ENCODE peak calls at places on chromosomes 12 and 14, in eight cellular contexts. V is vagina, Q is body of pancreas, J is IMR-90, W is K562, Y is endothelial cell of umbilical vein, H is tibial artery, Z is neural progenitor cell. T is an unnamed sample.

GRCh38 chr14:33810308-33810707 is 140.6 kb downstream of the EGLN3 start:
- DNase-seq in V (no peak), Q (no peak), J (no peak), W (no peak), Y (no peak), H (no peak), Z (no peak), T (no peak)

GRCh38 chr14:77186911-77187648 is 5.5 kb downstream of the TMEM63C start:
- DNase-seq in V (no peak), Q (peak; percentile 51), J (peak; percentile 26), W (no peak), Y (no peak), H (no peak), Z (peak; percentile 64), T (no peak)

GRCh38 chr12:106754331-106754730 is 20.2 kb upstream of the RIC8B start:
- DNase-seq in V (no peak), Q (no peak), J (no peak), W (no peak), Y (no peak), H (no peak), Z (no peak), T (no peak)

GRCh38 chr12:101076940-101077351 is 133.1 kb downstream of the SLC5A8 start:
- DNase-seq in V (no peak), Q (no peak), J (peak; percentile 29), W (no peak), Y (no peak), H (no peak), Z (no peak), T (no peak)

GRCh38 chr12:127678945-127679344 is 588.0 kb upstream of the TMEM132C start:
- DNase-seq in V (no peak), Q (no peak), J (no peak), W (no peak), Y (no peak), H (no peak), Z (no peak), T (no peak)

GRCh38 chr12:128797119-128798118 is 26.3 kb downstream of the SLC15A4 start:
- DNase-seq in V (no peak), Q (no peak), J (peak; percentile 63), W (no peak), Y (peak; percentile 67), H (no peak), Z (peak; percentile 57), T (peak; percentile 52)

GRCh38 chr12:112288638-112289037 is 93.6 kb downstream of the HECTD4 start:
- DNase-seq in V (no peak), Q (no peak), J (no peak), W (no peak), Y (no peak), H (no peak), Z (no peak), T (no peak)

GRCh38 chr12:43336962-43337555 is 214.9 kb downstream of the ADAMTS20 start:
- DNase-seq in V (no peak), Q (no peak), J (peak; percentile 70), W (peak; percentile 10), Y (peak; percentile 51), H (no peak), Z (peak; percentile 33), T (no peak)

GRCh38 chr12:52582489-52582888 is 8.8 kb upstream of the KRT74 start:
- DNase-seq in V (no peak), Q (no peak), J (no peak), W (no peak), Y (no peak), H (no peak), Z (no peak), T (no peak)

GRCh38 chr14:80930836-80931389 is 10.6 kb downstream of the CEP128 start:
- DNase-seq in V (no peak), Q (peak; percentile 22), J (peak; percentile 96), W (no peak), Y (no peak), H (no peak), Z (no peak), T (no peak)

GRCh38 chr12:89574736-89575208 is 48.9 kb upstream of the POC1B start:
- DNase-seq in V (no peak), Q (peak; percentile 3), J (peak; percentile 75), W (peak; percentile 14), Y (peak; percentile 72), H (no peak), Z (no peak), T (no peak)

GRCh38 chr14:36805116-36805515 is 143.5 kb downstream of the PAX9 start:
- DNase-seq in V (no peak), Q (no peak), J (no peak), W (no peak), Y (no peak), H (no peak), Z (peak; percentile 40), T (no peak)

GRCh38 chr12:57016348-57016747 is at the start of gene TAC3:
- DNase-seq in V (no peak), Q (no peak), J (no peak), W (peak; percentile 60), Y (no peak), H (no peak), Z (peak; percentile 67), T (no peak)

GRCh38 chr14:34874386-34875030 is 652 bp downstream of the BAZ1A start:
- DNase-seq in V (no peak), Q (peak; percentile 57), J (peak; percentile 49), W (peak; percentile 67), Y (peak; percentile 62), H (peak; percentile 43), Z (peak; percentile 88), T (peak; percentile 41)
- TF ChIP-seq CTCF in V (no peak), Q (no peak), J (peak; percentile 29), W (no peak), Y (no peak), H (no peak), Z (no peak), T (peak; percentile 3)

DNA sequence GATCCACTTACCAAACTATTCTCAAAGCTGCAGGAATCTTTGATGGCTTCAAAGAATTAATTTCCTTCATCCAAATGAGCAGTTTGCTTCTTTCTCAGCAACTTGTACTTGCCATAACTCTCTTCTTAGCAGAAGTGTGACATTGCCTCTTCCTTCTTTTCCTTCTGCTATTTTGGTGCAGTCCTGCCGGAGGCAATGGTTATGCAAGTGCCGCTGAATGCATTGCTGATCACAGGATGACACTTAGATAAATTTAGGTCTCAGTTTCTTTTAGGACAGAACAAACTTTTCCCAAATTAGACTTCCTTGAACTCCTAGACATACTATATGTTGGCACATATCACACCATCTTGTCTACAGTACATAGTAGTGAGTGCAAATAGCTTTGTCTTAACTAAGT is 9.3 kb downstream of the FAR2 start:
- DNase-seq in V (no peak), Q (peak; percentile 37), J (no peak), W (no peak), Y (no peak), H (peak; percentile 48), Z (no peak), T (no peak)
- H3K4me3 ChIP-seq in V (no peak overlapping the region), Q (no peak overlapping the region), J (no peak overlapping the region), W (no peak overlapping the region), Y (no peak overlapping the region), H (no peak overlapping the region), Z (no peak overlapping the region), T (no peak overlapping the region)

GRCh38 chr14:68969278-68969677 is 9.8 kb downstream of the ACTN1 start:
- DNase-seq in V (no peak), Q (no peak), J (no peak), W (no peak), Y (peak; percentile 88), H (no peak), Z (no peak), T (no peak)

GRCh38 chr14:68972507-68973272 is 6.4 kb downstream of the ACTN1 start:
- DNase-seq in V (no peak), Q (no peak), J (peak; percentile 94), W (no peak), Y (no peak), H (no peak), Z (no peak), T (no peak)

GRCh38 chr14:68971411-68972035 is 7.6 kb downstream of the ACTN1 start:
- DNase-seq in V (no peak), Q (no peak), J (no peak), W (no peak), Y (no peak), H (no peak), Z (no peak), T (no peak)

GRCh38 chr14:68970096-68970612 is 8.9 kb downstream of the ACTN1 start:
- DNase-seq in V (no peak), Q (no peak), J (no peak), W (no peak), Y (peak; percentile 39), H (peak; percentile 17), Z (no peak), T (no peak)

DNA sequence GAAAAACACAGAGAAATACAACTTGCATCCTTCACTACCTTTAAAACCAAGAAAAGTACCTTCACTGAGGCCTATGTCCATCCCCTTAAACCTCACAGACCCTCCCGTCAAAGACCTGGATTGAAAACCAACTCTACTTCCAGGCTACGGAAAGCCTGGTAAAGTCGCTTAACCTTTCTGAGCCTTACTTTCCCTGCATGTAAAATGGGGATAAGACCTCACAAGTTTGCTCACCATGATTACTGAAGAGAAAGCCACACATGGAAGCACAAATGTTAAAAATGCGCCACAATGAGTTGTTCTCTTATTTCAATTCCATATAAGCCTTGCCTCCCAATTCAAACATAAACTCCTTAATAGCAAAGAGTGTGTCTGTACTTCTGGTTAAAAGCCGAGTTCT is 8.4 kb downstream of the ACTN1 start:
- DNase-seq in V (no peak), Q (no peak), J (no peak), W (no peak), Y (no peak), H (no peak), Z (no peak), T (no peak)
- H3K27ac ChIP-seq in V (peak overlapping the region; percentile 67), Q (peak overlapping the region; percentile 27), J (peak overlapping the region; percentile 55), W (no peak overlapping the region), Y (peak overlapping the region; percentile 62), H (peak overlapping the region; percentile 100), Z (no peak overlapping the region), T (no peak overlapping the region)

GRCh38 chr12:53985900-53986685 is 1.1 kb downstream of the HOXC10 start:
- DNase-seq in V (no peak), Q (no peak), J (no peak), W (peak; percentile 39), Y (no peak), H (no peak), Z (no peak), T (peak; percentile 79)

GRCh38 chr12:53985358-53985899 is 483 bp downstream of the HOXC10 start:
- DNase-seq in V (no peak), Q (no peak), J (no peak), W (no peak), Y (peak; percentile 20), H (no peak), Z (no peak), T (peak; percentile 74)

GRCh38 chr12:53983580-53984572 is 1.1 kb upstream of the HOXC10 start:
- DNase-seq in V (no peak), Q (no peak), J (no peak), W (no peak), Y (no peak), H (no peak), Z (no peak), T (peak; percentile 69)

GRCh38 chr12:53986686-53987180 is 1.8 kb downstream of the HOXC10 start:
- DNase-seq in V (no peak), Q (no peak), J (no peak), W (no peak), Y (no peak), H (no peak), Z (no peak), T (no peak)

DNA sequence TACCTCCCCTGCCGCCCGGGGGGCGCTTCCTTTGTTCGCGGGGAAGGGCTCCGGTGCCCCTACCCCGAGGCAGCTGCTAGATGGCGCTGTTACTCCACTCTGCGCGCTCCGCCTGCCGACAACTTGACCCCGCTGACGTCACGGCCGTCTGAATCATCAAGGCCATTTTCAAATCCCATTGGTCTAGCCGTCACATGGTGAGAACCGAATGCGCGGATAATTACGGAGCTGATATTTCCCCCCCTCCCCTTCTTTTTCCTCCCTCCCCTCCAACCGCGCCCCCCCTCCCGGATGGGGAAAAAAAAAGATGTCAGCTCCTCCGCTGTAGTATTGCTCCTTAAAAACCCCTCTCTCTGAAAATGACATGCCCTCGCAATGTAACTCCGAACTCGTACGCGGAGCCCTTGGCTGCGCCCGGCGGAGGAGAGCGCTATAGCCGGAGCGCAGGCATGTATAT is at the start of gene HOXC10:
- DNase-seq in V (no peak), Q (peak; percentile 91), J (peak; percentile 75), W (peak; percentile 91), Y (peak; percentile 71), H (peak; percentile 98), Z (peak; percentile 73), T (peak; percentile 94)
- TF ChIP-seq CTCF in V (no peak), Q (peak; percentile 72), J (peak; percentile 61), W (peak; percentile 95), Y (peak; percentile 47), H (peak; percentile 82), Z (peak; percentile 55), T (peak; percentile 71)

T was measured in psoas muscle.